ENCODE peak calls at places on chromosomes 4 and X, in five cellular contexts. K is cerebellar cortex, T is hippocampal formation, B is GM12865, J is DMS 273 treated with DMSO at 0.1 percent for 48 hours. H is an unnamed sample.

GRCh38 chr4:3449574-3450534 is 8.1 kb downstream of the HGFAC start:
- DNase-seq in K (no peak), T (no peak), B (no peak), J (no peak), H (no peak)

GRCh38 chr4:1413221-1413663 is 7.0 kb upstream of the NKX1-1 start:
- DNase-seq in K (no peak), T (no peak), B (no peak), J (no peak), H (no peak)

GRCh38 chr4:88981571-88981970 is 75.4 kb downstream of the FAM13A start:
- DNase-seq in K (no peak), T (no peak), B (no peak), J (no peak), H (peak; percentile 8)

GRCh38 chrX:2595258-2595657 is 94.5 kb upstream of the DHRSX start:
- DNase-seq in K (no peak), T (no peak), B (no peak), J (no peak), H (no peak)

GRCh38 chr4:184732126-184732525 is 1.8 kb downstream of the CENPU start:
- DNase-seq in K (no peak), T (no peak), B (peak; percentile 23), J (no peak), H (no peak)

GRCh38 chr4:145501051-145501660 is 19.5 kb downstream of the SMAD1 start:
- DNase-seq in K (no peak), T (no peak), B (peak; percentile 68), J (no peak), H (no peak)

GRCh38 chr4:90142091-90142490 is 14.9 kb downstream of the CCSER1 start:
- DNase-seq in K (no peak), T (no peak), B (no peak), J (no peak), H (no peak)

GRCh38 chr4:80202784-80203553 is 5.7 kb downstream of the PRDM8 start:
- DNase-seq in K (no peak), T (no peak), B (peak; percentile 56), J (no peak), H (no peak)

GRCh38 chr4:169823685-169824084 is 65.9 kb upstream of the HPF1 start:
- DNase-seq in K (no peak), T (no peak), B (peak; percentile 33), J (no peak), H (no peak)

GRCh38 chrX:140337263-140337662 is 167.6 kb downstream of the SOX3 start:
- DNase-seq in K (no peak), T (no peak), B (no peak), J (no peak), H (no peak)

GRCh38 chr4:116180056-116180690 is 905.2 kb downstream of the TRAM1L1 start:
- DNase-seq in K (peak; percentile 64), T (peak; percentile 32), B (peak; percentile 23), J (peak; percentile 2), H (peak; percentile 56)

GRCh38 chr4:20318899-20319291 is 67.2 kb downstream of the SLIT2 start:
- DNase-seq in K (no peak), T (no peak), B (no peak), J (no peak), H (no peak)

GRCh38 chr4:113335771-113336170 is 286.3 kb downstream of the ANK2 start:
- DNase-seq in K (no peak), T (no peak), B (no peak), J (no peak), H (no peak)

GRCh38 chr4:153034681-153035080 is 98.6 kb downstream of the FHDC1 start:
- DNase-seq in K (no peak), T (no peak), B (no peak), J (no peak), H (no peak)

GRCh38 chr4:158161561-158162354 is 11.1 kb downstream of the GASK1B start:
- DNase-seq in K (peak; percentile 91), T (no peak), B (no peak), J (no peak), H (no peak)

GRCh38 chrX:54824195-54824594 is 16.6 kb downstream of the MAGED2 start:
- DNase-seq in K (no peak), T (no peak), B (no peak), J (no peak), H (no peak)

GRCh38 chrX:49876750-49877149 is 2.5 kb upstream of the USP27X start:
- DNase-seq in K (peak; percentile 79), T (peak; percentile 3), B (peak; percentile 46), J (no peak), H (peak; percentile 42)

GRCh38 chrX:51459125-51459524 is 37.3 kb downstream of the NUDT11 start:
- DNase-seq in K (peak; percentile 14), T (no peak), B (peak; percentile 39), J (no peak), H (no peak)

GRCh38 chrX:1165535-1166196 is 46.8 kb downstream of the CRLF2 start:
- DNase-seq in K (peak; percentile 55), T (no peak), B (peak; percentile 51), J (no peak), H (no peak)

GRCh38 chrX:79259073-79259689 is 108.0 kb downstream of the ITM2A start:
- DNase-seq in K (no peak), T (peak; percentile 1), B (peak; percentile 94), J (no peak), H (peak; percentile 35)

GRCh38 chr4:150250293-150250997 is 172.2 kb downstream of the DCLK2 start:
- DNase-seq in K (no peak), T (no peak), B (no peak), J (no peak), H (no peak)

GRCh38 chr4:188691811-188692210 is 552.6 kb downstream of the TRIML1 start:
- DNase-seq in K (no peak), T (no peak), B (no peak), J (no peak), H (no peak)

GRCh38 chrX:12142661-12143060 is 4.4 kb downstream of the FRMPD4 start:
- DNase-seq in K (no peak), T (no peak), B (no peak), J (no peak), H (no peak)

GRCh38 chrX:40544343-40545250 is 36.2 kb upstream of the ATP6AP2 start:
- DNase-seq in K (no peak), T (no peak), B (no peak), J (no peak), H (no peak)

GRCh38 chr4:39698424-39699009 is 581 bp downstream of the UBE2K start:
- DNase-seq in K (peak; percentile 41), T (no peak), B (no peak), J (no peak), H (peak; percentile 65)

GRCh38 chr4:121156822-121157769 is 7.0 kb downstream of the TNIP3 start:
- DNase-seq in K (peak; percentile 23), T (peak; percentile 5), B (no peak), J (no peak), H (peak; percentile 13)

GRCh38 chr4:25667931-25668557 is 12.4 kb downstream of the SLC34A2 start:
- DNase-seq in K (no peak), T (no peak), B (no peak), J (no peak), H (no peak)

GRCh38 chr4:126306152-126306869 is 991.6 kb downstream of the FAT4 start:
- DNase-seq in K (no peak), T (no peak), B (no peak), J (no peak), H (no peak)

GRCh38 chrX:40897768-40898167 is 162.4 kb upstream of the MED14 start:
- DNase-seq in K (no peak), T (no peak), B (peak; percentile 1), J (peak; percentile 99), H (no peak)

GRCh38 chr4:101279377-101279871 is 67.9 kb downstream of the PPP3CA start:
- DNase-seq in K (no peak), T (no peak), B (peak; percentile 33), J (no peak), H (peak; percentile 47)

H was measured in Ammon's horn.